ENCODE peak calls at places on chromosomes 12 and 14, in six cellular contexts. One of them, this sample, is unnamed.
A peak's percentile ranks its signal among the peaks of the same experiment; 100 is the strongest.

GRCh38 chr12:121038861-121039654 is at the start of gene OASL:
- DNase-seq in HCT116: no peak
- DNase-seq in H1: no peak
- DNase-seq in K562: no peak
- DNase-seq in HepG2: no peak
- DNase-seq in GM12878: peak; percentile 63
- DNase-seq in this sample: no peak

GRCh38 chr12:27619308-27619707 is 76.9 kb upstream of the REP15 start:
- DNase-seq in K562: no peak
- DNase-seq in HepG2: peak; percentile 11
- DNase-seq in H1: no peak
- DNase-seq in HCT116: peak; percentile 81
- DNase-seq in GM12878: no peak
- DNase-seq in this sample: no peak

GRCh38 chr12:56631790-56632700 is 1.9 kb upstream of the BAZ2A start:
- DNase-seq in HCT116: no peak
- DNase-seq in HepG2: peak; percentile 14
- DNase-seq in K562: peak; percentile 86
- DNase-seq in GM12878: no peak
- DNase-seq in H1: no peak
- DNase-seq in this sample: peak; percentile 82

GRCh38 chr12:95214466-95214865 is 2.8 kb downstream of the FGD6 start:
- DNase-seq in K562: no peak
- DNase-seq in HCT116: no peak
- DNase-seq in GM12878: no peak
- DNase-seq in H1: no peak
- DNase-seq in HepG2: no peak
- DNase-seq in this sample: no peak

GRCh38 chr14:97456958-97457357 is 659.8 kb downstream of the VRK1 start:
- DNase-seq in HCT116: no peak
- DNase-seq in HepG2: no peak
- DNase-seq in GM12878: no peak
- DNase-seq in H1: no peak
- DNase-seq in K562: no peak
- DNase-seq in this sample: no peak

GRCh38 chr12:67040861-67041137 is 228.4 kb upstream of the CAND1 start:
- DNase-seq in HCT116: no peak
- DNase-seq in K562: no peak
- DNase-seq in GM12878: no peak
- DNase-seq in H1: no peak
- DNase-seq in HepG2: no peak
- DNase-seq in this sample: no peak

GRCh38 chr12:46133751-46134150 is 135.1 kb downstream of the SLC38A1 start:
- DNase-seq in HCT116: no peak
- DNase-seq in H1: no peak
- DNase-seq in K562: no peak
- DNase-seq in HepG2: no peak
- DNase-seq in GM12878: no peak
- DNase-seq in this sample: no peak

GRCh38 chr14:58907803-58908202 is 270.0 kb downstream of the DACT1 start:
- DNase-seq in GM12878: no peak
- DNase-seq in H1: no peak
- DNase-seq in K562: no peak
- DNase-seq in HepG2: no peak
- DNase-seq in HCT116: no peak
- DNase-seq in this sample: no peak

GRCh38 chr12:91404362-91404899 is 221.8 kb upstream of the DCN start:
- DNase-seq in H1: no peak
- DNase-seq in GM12878: no peak
- DNase-seq in K562: no peak
- DNase-seq in HepG2: no peak
- DNase-seq in HCT116: no peak
- DNase-seq in this sample: no peak

GRCh38 chr12:19779393-19780056 is 340.2 kb downstream of the AEBP2 start:
- DNase-seq in GM12878: no peak
- DNase-seq in K562: no peak
- DNase-seq in HepG2: no peak
- DNase-seq in HCT116: no peak
- DNase-seq in H1: no peak
- DNase-seq in this sample: peak; percentile 47

GRCh38 chr12:96233941-96234461 is 39.8 kb downstream of the ELK3 start:
- DNase-seq in HepG2: no peak
- DNase-seq in K562: no peak
- DNase-seq in GM12878: no peak
- DNase-seq in HCT116: no peak
- DNase-seq in H1: no peak
- DNase-seq in this sample: no peak

GRCh38 chr14:38040411-38040810 is 167.3 kb upstream of the SSTR1 start:
- DNase-seq in HepG2: no peak
- DNase-seq in H1: no peak
- DNase-seq in GM12878: no peak
- DNase-seq in K562: no peak
- DNase-seq in HCT116: no peak
- DNase-seq in this sample: no peak

GRCh38 chr12:103102225-103102744 is 144.8 kb downstream of the ASCL1 start:
- DNase-seq in K562: no peak
- DNase-seq in GM12878: peak; percentile 72
- DNase-seq in HepG2: no peak
- DNase-seq in H1: no peak
- DNase-seq in HCT116: no peak
- DNase-seq in this sample: no peak

GRCh38 chr12:103105971-103106597 is 148.6 kb downstream of the ASCL1 start:
- DNase-seq in HCT116: no peak
- DNase-seq in GM12878: peak; percentile 80
- DNase-seq in K562: no peak
- DNase-seq in H1: no peak
- DNase-seq in HepG2: no peak
- DNase-seq in this sample: no peak

GRCh38 chr12:103097496-103097895 is 140.0 kb downstream of the ASCL1 start:
- DNase-seq in HCT116: no peak
- DNase-seq in GM12878: no peak
- DNase-seq in K562: no peak
- DNase-seq in H1: no peak
- DNase-seq in HepG2: no peak
- DNase-seq in this sample: no peak

DNA sequence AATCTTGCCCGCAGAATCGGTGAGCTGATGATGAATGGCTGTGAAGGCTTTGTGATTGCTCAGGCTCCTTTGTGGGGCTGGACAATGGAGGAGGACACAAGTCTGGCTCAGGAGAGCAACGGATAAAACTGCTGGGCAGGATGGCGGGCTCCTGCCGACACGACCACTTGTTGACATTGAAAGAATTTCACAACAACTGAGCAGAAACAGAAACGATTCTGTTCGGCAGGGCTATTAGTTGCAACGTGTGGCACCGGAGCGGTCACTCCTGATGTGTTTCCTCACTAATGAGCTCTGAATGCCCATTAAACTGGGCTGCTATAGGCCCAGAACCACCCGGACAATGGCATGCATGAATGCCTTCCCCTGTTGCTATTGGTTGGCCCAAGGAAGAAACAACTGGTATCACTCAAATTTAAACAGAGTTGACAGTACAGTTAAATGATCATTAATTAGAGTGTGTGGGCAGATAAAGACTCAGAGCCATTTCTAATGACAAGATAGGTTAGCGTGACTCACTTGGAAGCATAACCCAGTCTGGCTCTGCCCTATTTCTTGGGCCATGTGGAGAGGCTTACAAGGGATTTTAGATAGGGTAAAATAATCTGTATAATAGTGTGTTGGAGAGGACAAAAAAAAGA is 142.9 kb downstream of the ASCL1 start:
- DNase-seq in H1: no peak
- DNase-seq in GM12878: no peak
- DNase-seq in HepG2: no peak
- DNase-seq in HCT116: no peak
- DNase-seq in K562: no peak
- DNase-seq in this sample: no peak
- TF ChIP-seq ATF3 in H1: no peak
- TF ChIP-seq ATF3 in GM12878: no peak
- TF ChIP-seq ATF3 in HepG2: no peak
- TF ChIP-seq ATF3 in HCT116: no peak
- TF ChIP-seq ATF3 in K562: no peak
- TF ChIP-seq ATF3 in this sample: no peak

DNA sequence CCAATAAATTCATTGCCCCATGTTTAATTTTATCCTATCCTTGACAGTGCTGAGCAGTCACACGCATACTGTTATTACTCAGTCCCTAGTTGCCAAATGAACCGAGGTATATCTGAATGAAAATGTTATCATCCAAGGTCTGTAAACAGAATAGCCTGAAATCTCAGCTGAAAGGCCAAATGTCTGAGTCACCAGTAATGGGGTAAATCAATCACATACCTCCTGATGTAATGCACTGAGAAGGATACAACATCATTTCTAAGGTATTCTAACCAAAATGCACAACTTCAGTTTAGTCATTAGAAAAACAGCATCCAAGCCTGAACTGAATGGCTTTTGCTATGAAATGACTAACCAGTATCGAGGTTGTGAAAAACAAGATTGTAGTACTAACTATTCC is 228.6 kb downstream of the DPF3 start:
- DNase-seq in HCT116: peak; percentile 36
- DNase-seq in HepG2: peak; percentile 7
- DNase-seq in K562: no peak
- DNase-seq in H1: no peak
- DNase-seq in GM12878: no peak
- DNase-seq in this sample: no peak
- TF ChIP-seq ATF3 in HCT116: no peak
- TF ChIP-seq ATF3 in HepG2: no peak
- TF ChIP-seq ATF3 in K562: no peak
- TF ChIP-seq ATF3 in H1: no peak
- TF ChIP-seq ATF3 in GM12878: no peak
- TF ChIP-seq ATF3 in this sample: no peak

GRCh38 chr12:124391340-124392261 is 96.7 kb downstream of the RFLNA start:
- DNase-seq in HCT116: peak; percentile 29
- DNase-seq in HepG2: no peak
- DNase-seq in K562: peak; percentile 44
- DNase-seq in GM12878: peak; percentile 28
- DNase-seq in H1: no peak
- DNase-seq in this sample: no peak

GRCh38 chr12:124393831-124394230 is 98.9 kb downstream of the RFLNA start:
- DNase-seq in HepG2: no peak
- DNase-seq in H1: no peak
- DNase-seq in K562: no peak
- DNase-seq in HCT116: no peak
- DNase-seq in GM12878: no peak
- DNase-seq in this sample: no peak

GRCh38 chr12:124392271-124392990 is 97.5 kb downstream of the RFLNA start:
- DNase-seq in H1: no peak
- DNase-seq in K562: peak; percentile 35
- DNase-seq in GM12878: no peak
- DNase-seq in HCT116: peak; percentile 55
- DNase-seq in HepG2: no peak
- DNase-seq in this sample: peak; percentile 68

GRCh38 chr12:124394462-124395128 is 99.7 kb downstream of the RFLNA start:
- DNase-seq in H1: no peak
- DNase-seq in K562: no peak
- DNase-seq in GM12878: no peak
- DNase-seq in HepG2: no peak
- DNase-seq in HCT116: no peak
- DNase-seq in this sample: no peak

DNA sequence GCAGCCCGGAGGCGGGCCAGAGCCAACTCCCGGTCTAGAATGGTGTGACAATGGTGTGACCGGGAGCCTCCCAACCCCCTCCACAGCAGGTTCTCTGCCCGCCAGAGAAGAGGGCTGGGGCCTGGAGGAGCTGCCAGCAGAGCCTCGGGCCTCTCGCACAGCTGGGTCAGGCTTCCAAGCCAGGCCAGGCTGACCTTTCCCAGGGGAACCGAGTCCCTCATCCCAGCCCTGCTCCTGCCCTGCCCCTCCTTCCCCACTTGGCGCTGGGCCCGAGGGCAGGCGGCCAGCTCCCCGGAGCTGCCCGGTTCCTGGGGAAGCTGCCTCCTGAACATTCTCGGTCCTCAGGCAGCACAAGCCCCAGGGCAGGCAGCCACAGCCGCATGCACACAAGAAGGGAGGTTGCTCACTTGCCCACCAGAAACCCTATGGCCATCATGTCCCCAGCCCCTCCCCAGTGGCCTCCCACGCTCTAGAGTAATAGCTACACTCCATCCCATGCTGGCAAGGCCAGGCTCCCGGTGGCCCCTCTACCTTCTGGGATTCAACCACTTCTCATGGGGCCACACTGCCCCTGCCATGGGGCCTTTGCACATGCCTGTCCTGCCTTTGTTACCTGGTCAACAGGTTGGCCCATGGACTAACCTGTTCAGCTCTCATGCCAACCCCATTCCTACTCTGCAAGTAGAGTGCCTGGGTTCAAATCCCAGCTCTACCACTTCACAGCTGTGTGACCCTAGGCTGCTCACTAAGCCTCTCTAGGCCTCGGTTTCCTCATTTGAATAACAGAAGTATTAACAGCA is 98.3 kb downstream of the RFLNA start:
- DNase-seq in HCT116: no peak
- DNase-seq in K562: no peak
- DNase-seq in GM12878: no peak
- DNase-seq in HepG2: no peak
- DNase-seq in H1: no peak
- DNase-seq in this sample: no peak
- TF ChIP-seq ATF3 in HCT116: no peak
- TF ChIP-seq ATF3 in K562: no peak
- TF ChIP-seq ATF3 in GM12878: no peak
- TF ChIP-seq ATF3 in HepG2: no peak
- TF ChIP-seq ATF3 in H1: no peak
- TF ChIP-seq ATF3 in this sample: no peak

GRCh38 chr12:3604281-3604680 is 113.3 kb downstream of the PRMT8 start:
- DNase-seq in H1: no peak
- DNase-seq in HCT116: no peak
- DNase-seq in HepG2: no peak
- DNase-seq in GM12878: no peak
- DNase-seq in K562: no peak
- DNase-seq in this sample: no peak
- TF ChIP-seq ATF3 in H1: no peak
- TF ChIP-seq ATF3 in HCT116: no peak
- TF ChIP-seq ATF3 in HepG2: no peak
- TF ChIP-seq ATF3 in GM12878: no peak
- TF ChIP-seq ATF3 in K562: no peak
- TF ChIP-seq ATF3 in this sample: no peak

This sample was measured in WTC11.